ENCODE peak calls at places on chromosomes 16 and 17, in ten cellular contexts. B is non-pigmented ciliary epithelial cell, X is ELF-1, C is NCI-H2171 treated with DMSO at 0.1 percent for 48 hours, V is erythroblast, Y is caudate nucleus, N is RPMI8226, I is uterus, Q is stomach, W is natural killer cell. H is an unnamed sample.

GRCh38 chr16:90032664-90033346 is 13.5 kb upstream of the DBNDD1 start:
- DNase-seq in C (no peak), X (no peak), N (no peak), W (no peak), Y (no peak), V (no peak), Q (no peak), I (no peak), B (no peak), H (no peak)

GRCh38 chr16:65875362-65876199 is 490.9 kb upstream of the CDH5 start:
- DNase-seq in I (no peak), V (no peak), B (no peak), C (no peak), Y (no peak), Q (no peak), N (no peak), W (no peak), X (no peak), H (no peak)

GRCh38 chr17:18961634-18962493 is 9.9 kb downstream of the SLC5A10 start:
- DNase-seq in C (no peak), V (no peak), B (no peak), W (no peak), N (no peak), X (peak), Y (no peak), I (no peak), Q (no peak), H (no peak)

GRCh38 chr16:69107311-69107962 is 2.0 kb downstream of the HAS3 start:
- DNase-seq in B (no peak), I (no peak), Q (peak), Y (no peak), W (no peak), X (peak), N (no peak), V (no peak), C (no peak), H (peak)

GRCh38 chr17:73045722-73046121 is 46.8 kb downstream of the SLC39A11 start:
- DNase-seq in Q (no peak), N (no peak), W (no peak), C (peak), X (no peak), B (no peak), I (no peak), Y (no peak), V (no peak), H (no peak)

GRCh38 chr17:77036841-77037381 is 103.9 kb upstream of the SEC14L1 start:
- DNase-seq in N (peak), C (no peak), X (peak), I (no peak), Q (peak), Y (no peak), V (peak), W (no peak), B (no peak), H (no peak)

GRCh38 chr16:71568541-71568940 is 8.4 kb downstream of the TAT start:
- DNase-seq in N (no peak), Q (no peak), C (no peak), I (no peak), B (no peak), X (no peak), Y (no peak), W (no peak), V (no peak), H (no peak)

GRCh38 chr17:13584701-13585080 is 17.0 kb downstream of the HS3ST3A1 start:
- DNase-seq in C (no peak), V (no peak), B (no peak), X (no peak), W (no peak), Q (no peak), Y (no peak), N (no peak), I (no peak), H (no peak)

GRCh38 chr17:57461082-57461481 is 204.8 kb downstream of the MSI2 start:
- DNase-seq in Y (no peak), Q (no peak), W (no peak), B (no peak), I (no peak), C (no peak), N (no peak), V (no peak), X (no peak), H (peak)